ENCODE peak calls at places on chromosomes 3 and 15, in four cellular contexts. E, G, C and Z are unnamed samples.

GRCh38 chr3:10505050-10505790 is at the start of gene ATP2B2:
- DNase-seq in E (peak; percentile 43), G (peak; percentile 13), C (no peak), Z (peak; percentile 5)

GRCh38 chr3:158152186-158152585 is 42.3 kb downstream of the RSRC1 start:
- DNase-seq in E (no peak), G (no peak), C (no peak), Z (no peak)

GRCh38 chr15:20357139-20358065 is 184.2 kb downstream of the GOLGA6L6 start:
- DNase-seq in E (no peak), G (no peak), C (no peak), Z (no peak)

GRCh38 chr3:166405465-166405864 is 568.2 kb upstream of the BCHE start:
- DNase-seq in E (no peak), G (no peak), C (no peak), Z (no peak)

GRCh38 chr3:150409527-150410310 is 1.6 kb downstream of the TSC22D2 start:
- DNase-seq in E (peak; percentile 79), G (peak; percentile 44), C (peak; percentile 54), Z (peak; percentile 30)

GRCh38 chr3:112407214-112407887 is 74.4 kb downstream of the CD200 start:
- DNase-seq in E (no peak), G (no peak), C (no peak), Z (no peak)

GRCh38 chr3:128767351-128767750 is 41.4 kb downstream of the RAB7A start:
- DNase-seq in E (no peak), G (no peak), C (no peak), Z (no peak)

GRCh38 chr15:68298882-68299381 is 21.4 kb downstream of the FEM1B start:
- DNase-seq in E (no peak), G (no peak), C (no peak), Z (no peak)

GRCh38 chr15:74133703-74134386 is 3.5 kb downstream of the ISLR2 start:
- DNase-seq in E (no peak), G (no peak), C (no peak), Z (no peak)

GRCh38 chr3:192410684-192410960 is 316.7 kb downstream of the FGF12 start:
- DNase-seq in E (no peak), G (no peak), C (no peak), Z (no peak)

GRCh38 chr3:192055946-192056345 is 595.0 kb downstream of the PYDC2 start:
- DNase-seq in E (no peak), G (no peak), C (no peak), Z (no peak)

GRCh38 chr3:49462222-49462621 is 7.8 kb upstream of the DAG1 start:
- DNase-seq in E (no peak), G (no peak), C (no peak), Z (no peak)